ENCODE peak calls at places on chromosomes 4 and X, in six cellular contexts. One of them, this sample, is unnamed.
A peak's percentile ranks its signal among the peaks of the same experiment; 100 is the strongest.

GRCh38 chr4:87211249-87211952 is 9.0 kb downstream of the KLHL8 start:
- DNase-seq in SK-N-SH: no peak
- DNase-seq in K562: no peak
- DNase-seq in HepG2: no peak
- DNase-seq in A549: no peak
- DNase-seq in H1: no peak
- DNase-seq in this sample: no peak

GRCh38 chr4:145734051-145734450 is 54.1 kb downstream of the C4orf51 start:
- DNase-seq in SK-N-SH: no peak
- DNase-seq in K562: no peak
- DNase-seq in HepG2: no peak
- DNase-seq in A549: no peak
- DNase-seq in H1: no peak
- DNase-seq in this sample: no peak

GRCh38 chrX:29662101-29662500 is 553.3 kb upstream of the MAGEB2 start:
- DNase-seq in SK-N-SH: no peak
- DNase-seq in K562: no peak
- DNase-seq in HepG2: no peak
- DNase-seq in A549: peak; percentile 38
- DNase-seq in H1: no peak
- DNase-seq in this sample: no peak

GRCh38 chrX:55488559-55489314 is 911 bp downstream of the USP51 start:
- DNase-seq in SK-N-SH: peak; percentile 83
- DNase-seq in K562: peak; percentile 71
- DNase-seq in HepG2: no peak
- DNase-seq in A549: peak; percentile 25
- DNase-seq in H1: peak; percentile 67
- DNase-seq in this sample: peak; percentile 8

GRCh38 chr4:111399523-111400135 is 745.6 kb upstream of the FAM241A start:
- DNase-seq in SK-N-SH: no peak
- DNase-seq in K562: no peak
- DNase-seq in HepG2: no peak
- DNase-seq in A549: no peak
- DNase-seq in H1: no peak
- DNase-seq in this sample: no peak

GRCh38 chr4:146398896-146399443 is 122.8 kb downstream of the SLC10A7 start:
- DNase-seq in SK-N-SH: peak; percentile 0
- DNase-seq in K562: peak; percentile 36
- DNase-seq in HepG2: no peak
- DNase-seq in A549: no peak
- DNase-seq in H1: no peak
- DNase-seq in this sample: no peak

GRCh38 chr4:66649236-66649635 is 896.1 kb downstream of the CENPC start:
- DNase-seq in SK-N-SH: no peak
- DNase-seq in K562: no peak
- DNase-seq in HepG2: no peak
- DNase-seq in A549: no peak
- DNase-seq in H1: no peak
- DNase-seq in this sample: no peak

GRCh38 chr4:106421441-106422296 is 53.1 kb upstream of the GIMD1 start:
- DNase-seq in SK-N-SH: no peak
- DNase-seq in K562: no peak
- DNase-seq in HepG2: peak; percentile 50
- DNase-seq in A549: no peak
- DNase-seq in H1: no peak
- DNase-seq in this sample: no peak

GRCh38 chr4:28444886-28445496 is 1584.3 kb downstream of the STIM2 start:
- DNase-seq in SK-N-SH: no peak
- DNase-seq in K562: no peak
- DNase-seq in HepG2: no peak
- DNase-seq in A549: no peak
- DNase-seq in H1: no peak
- DNase-seq in this sample: no peak

GRCh38 chrX:153336128-153336894 is 2.4 kb downstream of the ZNF275 start:
- DNase-seq in SK-N-SH: no peak
- DNase-seq in K562: no peak
- DNase-seq in HepG2: no peak
- DNase-seq in A549: no peak
- DNase-seq in H1: no peak
- DNase-seq in this sample: no peak

GRCh38 chr4:40897557-40898203 is 147.9 kb downstream of the NSUN7 start:
- DNase-seq in SK-N-SH: peak; percentile 85
- DNase-seq in K562: peak; percentile 73
- DNase-seq in HepG2: peak; percentile 53
- DNase-seq in A549: peak; percentile 71
- DNase-seq in H1: peak; percentile 93
- DNase-seq in this sample: no peak

GRCh38 chrX:13747836-13748235 is 13.3 kb downstream of the OFD1 start:
- DNase-seq in SK-N-SH: peak; percentile 27
- DNase-seq in K562: peak; percentile 13
- DNase-seq in HepG2: peak; percentile 21
- DNase-seq in A549: peak; percentile 18
- DNase-seq in H1: no peak
- DNase-seq in this sample: no peak

GRCh38 chr4:23401572-23401971 is 488.3 kb downstream of the PPARGC1A start:
- DNase-seq in SK-N-SH: no peak
- DNase-seq in K562: no peak
- DNase-seq in HepG2: no peak
- DNase-seq in A549: no peak
- DNase-seq in H1: no peak
- DNase-seq in this sample: no peak

GRCh38 chrX:150087612-150088011 is 149.3 kb upstream of the EOLA2 start:
- DNase-seq in SK-N-SH: no peak
- DNase-seq in K562: no peak
- DNase-seq in HepG2: no peak
- DNase-seq in A549: no peak
- DNase-seq in H1: no peak
- DNase-seq in this sample: no peak

GRCh38 chrX:15908891-15909290 is 54.3 kb upstream of the AP1S2 start:
- DNase-seq in SK-N-SH: no peak
- DNase-seq in K562: no peak
- DNase-seq in HepG2: peak; percentile 12
- DNase-seq in A549: no peak
- DNase-seq in H1: no peak
- DNase-seq in this sample: no peak

GRCh38 chr4:82852751-82853053 is 38.3 kb downstream of the SEC31A start:
- DNase-seq in SK-N-SH: no peak
- DNase-seq in K562: no peak
- DNase-seq in HepG2: peak; percentile 19
- DNase-seq in A549: no peak
- DNase-seq in H1: no peak
- DNase-seq in this sample: no peak

GRCh38 chr4:17055788-17056187 is 157.3 kb upstream of the LDB2 start:
- DNase-seq in SK-N-SH: no peak
- DNase-seq in K562: no peak
- DNase-seq in HepG2: no peak
- DNase-seq in A549: no peak
- DNase-seq in H1: no peak
- DNase-seq in this sample: no peak

GRCh38 chrX:21725498-21725897 is 32.4 kb downstream of the SMPX start:
- DNase-seq in SK-N-SH: peak; percentile 31
- DNase-seq in K562: peak; percentile 7
- DNase-seq in HepG2: peak; percentile 27
- DNase-seq in A549: peak; percentile 27
- DNase-seq in H1: no peak
- DNase-seq in this sample: no peak

GRCh38 chr4:150268444-150268843 is 190.2 kb downstream of the DCLK2 start:
- DNase-seq in SK-N-SH: no peak
- DNase-seq in K562: no peak
- DNase-seq in HepG2: no peak
- DNase-seq in A549: no peak
- DNase-seq in H1: no peak
- DNase-seq in this sample: no peak

GRCh38 chr4:6337331-6337935 is 67.8 kb downstream of the WFS1 start:
- DNase-seq in SK-N-SH: no peak
- DNase-seq in K562: no peak
- DNase-seq in HepG2: peak; percentile 64
- DNase-seq in A549: no peak
- DNase-seq in H1: no peak
- DNase-seq in this sample: no peak

GRCh38 chr4:152605641-152606304 is 69.9 kb upstream of the FBXW7 start:
- DNase-seq in SK-N-SH: peak; percentile 30
- DNase-seq in K562: no peak
- DNase-seq in HepG2: no peak
- DNase-seq in A549: no peak
- DNase-seq in H1: no peak
- DNase-seq in this sample: no peak

GRCh38 chr4:7426525-7427171 is 8.1 kb downstream of the PSAPL1 start:
- DNase-seq in SK-N-SH: peak; percentile 7
- DNase-seq in K562: no peak
- DNase-seq in HepG2: no peak
- DNase-seq in A549: no peak
- DNase-seq in H1: peak; percentile 37
- DNase-seq in this sample: no peak

GRCh38 chr4:7429069-7429416 is 5.7 kb downstream of the PSAPL1 start:
- DNase-seq in SK-N-SH: peak; percentile 24
- DNase-seq in K562: no peak
- DNase-seq in HepG2: no peak
- DNase-seq in A549: no peak
- DNase-seq in H1: peak; percentile 36
- DNase-seq in this sample: no peak

GRCh38 chr4:7425591-7426468 is 8.9 kb downstream of the PSAPL1 start:
- DNase-seq in SK-N-SH: peak; percentile 21
- DNase-seq in K562: no peak
- DNase-seq in HepG2: no peak
- DNase-seq in A549: no peak
- DNase-seq in H1: peak; percentile 28
- DNase-seq in this sample: no peak

GRCh38 chr4:7428261-7429068 is 6.3 kb downstream of the PSAPL1 start:
- DNase-seq in SK-N-SH: peak; percentile 22
- DNase-seq in K562: no peak
- DNase-seq in HepG2: no peak
- DNase-seq in A549: no peak
- DNase-seq in H1: peak; percentile 53
- DNase-seq in this sample: no peak

GRCh38 chr4:7427326-7428260 is 7.1 kb downstream of the PSAPL1 start:
- DNase-seq in SK-N-SH: peak; percentile 17
- DNase-seq in K562: no peak
- DNase-seq in HepG2: no peak
- DNase-seq in A549: no peak
- DNase-seq in H1: peak; percentile 41
- DNase-seq in this sample: no peak
- TF ChIP-seq CHD2 in SK-N-SH: no peak
- TF ChIP-seq CHD2 in K562: no peak
- TF ChIP-seq CHD2 in HepG2: no peak
- TF ChIP-seq CHD2 in A549: no peak
- TF ChIP-seq CHD2 in H1: no peak
- TF ChIP-seq CHD2 in this sample: no peak

GRCh38 chrX:46965125-46965758 is 53.0 kb downstream of the JADE3 start:
- DNase-seq in SK-N-SH: no peak
- DNase-seq in K562: no peak
- DNase-seq in HepG2: no peak
- DNase-seq in A549: no peak
- DNase-seq in H1: no peak
- DNase-seq in this sample: no peak
- TF ChIP-seq CHD2 in SK-N-SH: no peak
- TF ChIP-seq CHD2 in K562: no peak
- TF ChIP-seq CHD2 in HepG2: no peak
- TF ChIP-seq CHD2 in A549: no peak
- TF ChIP-seq CHD2 in H1: no peak
- TF ChIP-seq CHD2 in this sample: no peak

GRCh38 chrX:11591712-11592351 is 73.9 kb downstream of the ARHGAP6 start:
- DNase-seq in SK-N-SH: no peak
- DNase-seq in K562: no peak
- DNase-seq in HepG2: no peak
- DNase-seq in A549: no peak
- DNase-seq in H1: no peak
- DNase-seq in this sample: no peak
- TF ChIP-seq CHD2 in SK-N-SH: no peak
- TF ChIP-seq CHD2 in K562: no peak
- TF ChIP-seq CHD2 in HepG2: no peak
- TF ChIP-seq CHD2 in A549: no peak
- TF ChIP-seq CHD2 in H1: no peak
- TF ChIP-seq CHD2 in this sample: no peak

GRCh38 chrX:44144491-44144890 is 171.3 kb upstream of the NDP start:
- DNase-seq in SK-N-SH: no peak
- DNase-seq in K562: no peak
- DNase-seq in HepG2: no peak
- DNase-seq in A549: no peak
- DNase-seq in H1: no peak
- DNase-seq in this sample: no peak

DNA sequence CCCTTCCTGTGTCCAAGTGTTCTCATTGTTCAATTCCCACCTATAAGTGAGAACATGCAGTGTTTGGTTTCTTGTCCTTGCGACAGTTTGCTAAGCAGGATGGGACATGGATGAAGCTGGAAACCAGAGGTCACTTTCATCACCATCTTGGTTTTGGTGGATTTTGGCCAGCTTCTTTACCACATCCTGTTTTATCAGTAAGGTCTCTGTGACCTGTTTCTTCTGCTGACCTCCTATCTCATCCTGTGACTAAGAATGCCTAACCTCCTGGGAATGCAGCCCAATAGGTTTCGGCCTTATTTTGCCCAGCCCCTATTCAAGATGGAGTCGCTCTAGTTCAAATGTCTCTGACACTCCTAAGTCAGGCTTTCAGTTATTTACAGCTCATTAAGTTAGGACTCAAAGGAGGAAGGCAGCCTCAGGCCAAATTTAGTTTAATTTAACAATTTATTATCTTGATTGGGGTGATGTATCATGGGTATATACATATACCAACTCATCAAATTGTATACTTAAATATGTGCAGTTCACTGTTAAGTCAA is 169.9 kb upstream of the NDP start:
- DNase-seq in SK-N-SH: no peak
- DNase-seq in K562: no peak
- DNase-seq in HepG2: no peak
- DNase-seq in A549: no peak
- DNase-seq in H1: no peak
- DNase-seq in this sample: no peak
- TF ChIP-seq CHD2 in SK-N-SH: no peak
- TF ChIP-seq CHD2 in K562: no peak
- TF ChIP-seq CHD2 in HepG2: no peak
- TF ChIP-seq CHD2 in A549: no peak
- TF ChIP-seq CHD2 in H1: no peak
- TF ChIP-seq CHD2 in this sample: no peak

DNA sequence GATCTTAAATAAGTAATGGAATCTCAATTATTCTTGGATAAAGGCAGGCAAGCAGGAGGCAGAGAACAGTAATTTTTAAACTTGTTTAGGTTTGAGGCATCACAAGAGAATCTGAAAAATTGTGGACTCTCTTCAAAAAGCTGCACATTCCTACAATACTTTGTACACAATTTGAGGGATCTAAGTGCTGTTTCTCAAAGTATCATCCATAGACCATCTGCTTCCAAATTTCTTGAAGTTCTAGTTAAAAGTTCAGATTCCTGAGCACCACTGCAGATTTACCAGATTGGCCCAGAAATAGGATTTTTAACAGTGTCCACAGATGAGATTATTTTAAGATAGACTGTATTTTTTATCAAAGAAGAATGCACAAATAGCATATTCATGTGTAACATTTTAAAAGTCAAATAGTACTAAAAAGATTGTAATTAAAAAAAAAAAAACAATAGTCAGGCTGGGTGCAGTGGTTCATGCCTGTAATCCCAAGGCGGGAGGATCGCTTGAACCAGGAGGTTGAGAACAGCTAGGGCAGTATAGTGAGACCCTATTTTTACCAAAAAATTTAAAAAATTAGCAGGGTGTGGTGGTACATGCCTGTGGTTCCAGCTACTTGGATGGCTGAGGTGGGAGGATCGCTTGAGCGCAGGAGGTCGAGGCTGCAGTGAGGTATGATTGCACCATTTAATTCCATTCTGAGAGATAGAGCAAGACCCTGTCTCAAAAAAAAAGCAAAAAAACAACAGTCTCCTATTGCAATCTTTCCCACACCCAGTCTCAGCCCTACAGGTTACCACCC is 14.2 kb upstream of the FNIP2 start:
- DNase-seq in SK-N-SH: no peak
- DNase-seq in K562: no peak
- DNase-seq in HepG2: no peak
- DNase-seq in A549: no peak
- DNase-seq in H1: no peak
- DNase-seq in this sample: no peak
- TF ChIP-seq CHD2 in SK-N-SH: no peak
- TF ChIP-seq CHD2 in K562: no peak
- TF ChIP-seq CHD2 in HepG2: no peak
- TF ChIP-seq CHD2 in A549: no peak
- TF ChIP-seq CHD2 in H1: no peak
- TF ChIP-seq CHD2 in this sample: no peak

This sample was measured in GM12878.